ENCODE peak calls at places on chromosome 10, in ten cellular contexts. V is natural killer cell, M is mucosa of descending colon, R is fibroblast of mammary gland, A is RWPE1, Q is IMR-90, P is AG09309, L is DND-41, O is AG09319, J is HL-60. C is an unnamed sample.

GRCh38 chr10:104434601-104435000 is 81.0 kb downstream of the CFAP58 start:
- DNase-seq in V (no peak), M (no peak), R (no peak), A (no peak), Q (peak; percentile 3), P (no peak), L (no peak), O (no peak), J (no peak), C (no peak)

GRCh38 chr10:8063128-8063908 is 8.8 kb downstream of the GATA3 start:
- DNase-seq in V (no peak), M (no peak), R (no peak), A (no peak), Q (no peak), P (no peak), L (no peak), O (no peak), J (no peak), C (no peak)

GRCh38 chr10:60148266-60148840 is 241.3 kb downstream of the ANK3 start:
- DNase-seq in V (no peak), M (no peak), R (peak; percentile 92), A (peak; percentile 60), Q (peak; percentile 84), P (peak; percentile 52), L (no peak), O (peak; percentile 32), J (no peak), C (no peak)

GRCh38 chr10:121405953-121406352 is 192.3 kb downstream of the FGFR2 start:
- DNase-seq in V (no peak), M (no peak), R (no peak), A (no peak), Q (no peak), P (no peak), L (no peak), O (no peak), J (no peak), C (no peak)

GRCh38 chr10:98257198-98257597 is 10.8 kb downstream of the LOXL4 start:
- DNase-seq in V (no peak), M (no peak), R (no peak), A (no peak), Q (no peak), P (no peak), L (no peak), O (no peak), J (no peak), C (no peak)

GRCh38 chr10:33735463-33735862 is 401.0 kb upstream of the NRP1 start:
- DNase-seq in V (no peak), M (no peak), R (peak; percentile 22), A (no peak), Q (peak; percentile 24), P (no peak), L (no peak), O (peak; percentile 1), J (no peak), C (no peak)

GRCh38 chr10:7689591-7689990 is 13.5 kb upstream of the ITIH2 start:
- DNase-seq in V (no peak), M (no peak), R (no peak), A (no peak), Q (no peak), P (no peak), L (no peak), O (no peak), J (no peak), C (no peak)

GRCh38 chr10:6130851-6131470 is 42.1 kb downstream of the RBM17 start:
- DNase-seq in V (no peak), M (no peak), R (peak; percentile 54), A (no peak), Q (no peak), P (no peak), L (no peak), O (no peak), J (no peak), C (no peak)

GRCh38 chr10:103968441-103969391 is 1.8 kb downstream of the SLK start:
- DNase-seq in V (no peak), M (no peak), R (no peak), A (no peak), Q (peak; percentile 24), P (no peak), L (no peak), O (no peak), J (no peak), C (no peak)

GRCh38 chr10:128780379-128780778 is 654.2 kb upstream of the MKI67 start:
- DNase-seq in V (no peak), M (no peak), R (no peak), A (no peak), Q (no peak), P (no peak), L (no peak), O (no peak), J (no peak), C (no peak)

GRCh38 chr10:51074238-51075028 is at the start of gene PRKG1:
- DNase-seq in V (no peak), M (peak; percentile 70), R (peak; percentile 73), A (peak; percentile 45), Q (peak; percentile 85), P (peak; percentile 50), L (no peak), O (peak; percentile 65), J (no peak), C (no peak)

GRCh38 chr10:52940921-52941320 is 168.3 kb upstream of the MBL2 start:
- DNase-seq in V (no peak), M (no peak), R (no peak), A (no peak), Q (no peak), P (no peak), L (no peak), O (no peak), J (no peak), C (no peak)

GRCh38 chr10:43816351-43817321 is 168.0 kb upstream of the ZNF32 start:
- DNase-seq in V (peak; percentile 64), M (no peak), R (peak; percentile 97), A (no peak), Q (peak; percentile 72), P (peak; percentile 89), L (peak; percentile 93), O (peak; percentile 57), J (no peak), C (no peak)

GRCh38 chr10:50544857-50545429 is 78.8 kb downstream of the SGMS1 start:
- DNase-seq in V (no peak), M (no peak), R (no peak), A (no peak), Q (no peak), P (no peak), L (no peak), O (no peak), J (no peak), C (no peak)

GRCh38 chr10:79028456-79029010 is 40.2 kb upstream of the ZMIZ1 start:
- DNase-seq in V (no peak), M (no peak), R (no peak), A (no peak), Q (no peak), P (no peak), L (no peak), O (no peak), J (no peak), C (no peak)

DNA sequence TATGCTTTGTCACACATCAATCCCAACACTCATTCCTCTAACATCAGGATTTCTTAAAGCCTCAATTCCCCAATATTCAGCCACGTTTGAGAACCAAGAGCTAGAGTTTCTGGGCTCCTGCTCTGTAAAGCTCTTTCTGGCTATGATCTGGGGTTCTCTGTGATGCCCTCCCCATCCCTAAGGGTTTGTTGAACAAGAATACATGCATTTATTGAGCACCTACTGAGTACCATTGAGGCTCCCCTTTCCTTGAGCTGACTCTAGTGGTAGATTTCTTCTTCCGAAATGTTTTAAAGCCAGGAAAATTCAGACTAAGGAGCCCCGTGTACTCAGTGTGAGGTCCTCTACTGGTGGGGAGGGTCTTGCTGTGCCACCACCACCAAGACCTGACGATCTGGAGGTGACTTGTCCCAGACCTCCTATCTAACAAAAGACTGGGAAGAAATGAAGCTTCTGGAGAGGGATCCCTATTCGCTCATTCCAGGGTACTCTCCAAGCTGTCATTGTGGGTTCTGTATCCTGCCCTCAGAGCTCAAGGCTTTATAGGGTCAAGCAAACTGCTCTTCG is 23.1 kb upstream of the SRGN start:
- DNase-seq in V (no peak), M (no peak), R (no peak), A (no peak), Q (no peak), P (no peak), L (no peak), O (no peak), J (no peak), C (no peak)
- TF ChIP-seq CTCF in V (no peak), M (no peak), R (no peak), A (no peak), Q (no peak), P (no peak), L (no peak), O (no peak), J (no peak), C (no peak)

GRCh38 chr10:27158421-27158820 is 3.3 kb downstream of the MASTL start:
- DNase-seq in V (no peak), M (no peak), R (peak; percentile 34), A (no peak), Q (peak; percentile 19), P (no peak), L (no peak), O (no peak), J (no peak), C (no peak)
- TF ChIP-seq CTCF in V (no peak), M (no peak), R (no peak), A (no peak), Q (no peak), P (no peak), L (no peak), O (no peak), J (no peak), C (no peak)

GRCh38 chr10:100570518-100570865 is 34.7 kb downstream of the HIF1AN start:
- DNase-seq in V (no peak), M (no peak), R (no peak), A (no peak), Q (no peak), P (no peak), L (no peak), O (no peak), J (no peak), C (no peak)

GRCh38 chr10:100568937-100569336 is 33.2 kb downstream of the HIF1AN start:
- DNase-seq in V (no peak), M (no peak), R (no peak), A (no peak), Q (no peak), P (no peak), L (no peak), O (no peak), J (no peak), C (no peak)

GRCh38 chr10:100571069-100571817 is 35.5 kb downstream of the HIF1AN start:
- DNase-seq in V (no peak), M (no peak), R (no peak), A (no peak), Q (no peak), P (no peak), L (no peak), O (no peak), J (no peak), C (no peak)

GRCh38 chr10:100567826-100568225 is 32.1 kb downstream of the HIF1AN start:
- DNase-seq in V (no peak), M (no peak), R (no peak), A (no peak), Q (no peak), P (no peak), L (no peak), O (no peak), J (no peak), C (no peak)

GRCh38 chr10:100569687-100570517 is 34.2 kb downstream of the HIF1AN start:
- DNase-seq in V (no peak), M (no peak), R (no peak), A (no peak), Q (no peak), P (no peak), L (no peak), O (no peak), J (no peak), C (no peak)
- TF ChIP-seq CTCF in V (no peak), M (no peak), R (no peak), A (no peak), Q (no peak), P (no peak), L (no peak), O (no peak), J (no peak), C (no peak)

GRCh38 chr10:106900041-106900674 is 264.3 kb downstream of the SORCS1 start:
- DNase-seq in V (no peak), M (no peak), R (no peak), A (no peak), Q (no peak), P (no peak), L (no peak), O (no peak), J (no peak), C (no peak)
- TF ChIP-seq CTCF in V (no peak), M (no peak), R (no peak), A (no peak), Q (no peak), P (no peak), L (no peak), O (no peak), J (no peak), C (no peak)